ENCODE peak calls at places on chromosomes 13 and 19, in eight cellular contexts. R, I, Z, Q, Y, H, F and N are unnamed samples.

GRCh38 chr19:28881616-28882015 is 331.3 kb downstream of the UQCRFS1 start:
- DNase-seq in R (no peak), I (no peak), Z (no peak), Q (no peak), Y (no peak), H (no peak), F (no peak), N (no peak)

GRCh38 chr13:34719060-34719875 is 222.8 kb upstream of the NBEA start:
- DNase-seq in R (no peak), I (no peak), Z (no peak), Q (peak), Y (peak), H (no peak), F (no peak), N (no peak)

GRCh38 chr19:13978721-13979191 is 26.4 kb downstream of the DCAF15 start:
- DNase-seq in R (no peak), I (no peak), Z (no peak), Q (no peak), Y (no peak), H (no peak), F (no peak), N (peak)

GRCh38 chr13:31046711-31047279 is 114.3 kb downstream of the TEX26 start:
- DNase-seq in R (peak), I (no peak), Z (no peak), Q (peak), Y (peak), H (peak), F (no peak), N (peak)

GRCh38 chr19:39518458-39518857 is 3.5 kb downstream of the SELENOV start:
- DNase-seq in R (no peak), I (no peak), Z (no peak), Q (no peak), Y (no peak), H (no peak), F (no peak), N (no peak)

GRCh38 chr13:46321494-46322225 is 65.4 kb downstream of the RUBCNL start:
- DNase-seq in R (peak), I (peak), Z (no peak), Q (peak), Y (peak), H (no peak), F (no peak), N (peak)

GRCh38 chr19:53768401-53768800 is 55.7 kb downstream of the NLRP12 start:
- DNase-seq in R (no peak), I (no peak), Z (no peak), Q (no peak), Y (no peak), H (no peak), F (no peak), N (no peak)

GRCh38 chr13:37621811-37622361 is 23.3 kb upstream of the POSTN start:
- DNase-seq in R (no peak), I (no peak), Z (no peak), Q (no peak), Y (peak), H (peak), F (no peak), N (no peak)

GRCh38 chr19:5026706-5027273 is 57.9 kb downstream of the KDM4B start:
- DNase-seq in R (no peak), I (no peak), Z (no peak), Q (no peak), Y (no peak), H (no peak), F (no peak), N (peak)

GRCh38 chr19:47284324-47284899 is 9.7 kb downstream of the INAFM1 start:
- DNase-seq in R (peak), I (peak), Z (no peak), Q (peak), Y (peak), H (peak), F (peak), N (peak)